ENCODE peak calls at places on chromosomes 16 and 17, in ten cellular contexts. V is NCI-H345; T is activated CD4-positive, CD25-positive, alpha-beta regulatory T cell; P is BJ; E is midbrain; I is nephron progenitor cell; W is Caco-2; Q is M059J; K is stomach; L is dorsolateral prefrontal cortex. Y is an unnamed sample.

GRCh38 chr16:14020141-14020540 is 51.0 kb upstream of the MRTFB start:
- DNase-seq in L (no peak), E (no peak), V (peak; percentile 83), I (no peak), T (no peak), W (no peak), Q (no peak), P (no peak), K (no peak), Y (no peak)

GRCh38 chr17:5901731-5902660 is 168.2 kb upstream of the WSCD1 start:
- DNase-seq in I (peak; percentile 62), W (no peak), K (no peak), E (no peak), Q (no peak), P (no peak), T (no peak), L (no peak), V (no peak), Y (no peak)

GRCh38 chr17:77132411-77133086 is 8.2 kb upstream of the SEC14L1 start:
- DNase-seq in I (no peak), L (no peak), T (no peak), P (no peak), Q (peak; percentile 47), K (no peak), W (no peak), V (no peak), E (no peak), Y (no peak)

GRCh38 chr16:85424260-85425060 is 188.7 kb upstream of the GSE1 start:
- DNase-seq in E (no peak), T (no peak), V (peak; percentile 21), Q (no peak), W (peak; percentile 30), I (peak; percentile 0), P (no peak), L (peak; percentile 35), K (peak; percentile 63), Y (no peak)

GRCh38 chr16:85553436-85554113 is 59.5 kb upstream of the GSE1 start:
- DNase-seq in P (no peak), Q (peak; percentile 76), W (peak; percentile 85), T (no peak), V (peak; percentile 54), I (peak; percentile 86), K (peak; percentile 79), L (no peak), E (no peak), Y (no peak)

GRCh38 chr16:26247063-26247462 is 555.3 kb downstream of the HS3ST4 start:
- DNase-seq in V (no peak), E (no peak), T (no peak), Q (no peak), W (no peak), I (no peak), P (no peak), L (no peak), K (no peak), Y (no peak)

GRCh38 chr16:72856797-72857196 is 191.1 kb downstream of the ZFHX3 start:
- DNase-seq in K (no peak), W (no peak), E (no peak), Q (no peak), I (no peak), P (no peak), V (no peak), T (no peak), L (no peak), Y (no peak)

GRCh38 chr16:81841709-81842108 is 62.6 kb downstream of the PLCG2 start:
- DNase-seq in V (no peak), W (no peak), K (no peak), E (no peak), T (no peak), P (no peak), Q (no peak), I (no peak), L (no peak), Y (peak; percentile 53)

GRCh38 chr16:1263591-1264216 is 7.8 kb downstream of the TPSD1 start:
- DNase-seq in I (no peak), T (no peak), K (no peak), V (no peak), E (no peak), P (no peak), L (no peak), Q (no peak), W (no peak), Y (no peak)

GRCh38 chr17:8365143-8365542 is 11.4 kb downstream of the KRABD2 start:
- DNase-seq in Q (peak; percentile 77), W (no peak), E (no peak), I (no peak), T (no peak), L (no peak), P (no peak), K (no peak), V (no peak), Y (no peak)

GRCh38 chr17:21283482-21284318 is 811 bp upstream of the MAP2K3 start:
- DNase-seq in V (no peak), I (peak; percentile 31), L (no peak), W (no peak), P (no peak), T (no peak), Q (peak; percentile 18), K (peak; percentile 52), E (peak; percentile 58), Y (no peak)

GRCh38 chr16:67035364-67035763 is 6.4 kb downstream of the CBFB start:
- DNase-seq in E (no peak), Q (no peak), W (no peak), V (no peak), P (no peak), K (no peak), T (no peak), L (no peak), I (no peak), Y (no peak)

GRCh38 chr16:9260665-9261064 is 169.2 kb downstream of the HAPSTR1 start:
- DNase-seq in K (peak; percentile 45), W (no peak), V (peak; percentile 27), L (no peak), E (no peak), I (no peak), T (no peak), P (no peak), Q (no peak), Y (no peak)

GRCh38 chr16:3212567-3212966 is 22.4 kb downstream of the ZNF200 start:
- DNase-seq in T (no peak), W (no peak), L (no peak), E (no peak), V (no peak), Q (no peak), I (no peak), P (no peak), K (no peak), Y (no peak)

GRCh38 chr17:52790359-52790955 is 631.9 kb upstream of the CA10 start:
- DNase-seq in T (no peak), Q (peak; percentile 60), P (no peak), L (no peak), I (no peak), V (peak; percentile 75), E (no peak), W (no peak), K (no peak), Y (no peak)

GRCh38 chr16:29975134-29975538 is 1.5 kb downstream of the TAOK2 start:
- DNase-seq in P (no peak), W (no peak), T (no peak), E (no peak), L (no peak), V (no peak), I (no peak), Q (no peak), K (no peak), Y (no peak)

GRCh38 chr16:55055262-55055661 is 124.6 kb downstream of the IRX5 start:
- DNase-seq in W (peak; percentile 8), V (no peak), I (no peak), E (no peak), K (no peak), T (no peak), Q (no peak), L (no peak), P (no peak), Y (no peak)

GRCh38 chr17:76614912-76615617 is 28.5 kb downstream of the ST6GALNAC1 start:
- DNase-seq in K (no peak), W (no peak), I (no peak), L (peak; percentile 9), E (no peak), T (no peak), Q (no peak), P (no peak), V (no peak), Y (no peak)

GRCh38 chr16:69404275-69404805 is 18.5 kb upstream of the TERF2 start:
- DNase-seq in K (peak; percentile 69), V (no peak), I (peak; percentile 31), E (no peak), W (peak; percentile 96), P (no peak), Q (peak; percentile 93), L (no peak), T (no peak), Y (no peak)